ENCODE peak calls at places on chromosomes 3 and 15, in ten cellular contexts. One of them, this sample, is unnamed.

GRCh38 chr3:47163023-47163989 is 607 bp downstream of the SETD2 start:
- DNase-seq in transverse colon: peak
- DNase-seq in H54: peak
- DNase-seq in HepG2: peak
- DNase-seq in GM12892: peak
- DNase-seq in HCT116: no peak
- DNase-seq in K562: no peak
- DNase-seq in tibial nerve: peak
- DNase-seq in body of pancreas: peak
- DNase-seq in A549: no peak
- DNase-seq in this sample: peak

GRCh38 chr15:93520206-93520605 is 431.2 kb upstream of the RGMA start:
- DNase-seq in H54: no peak
- DNase-seq in transverse colon: no peak
- DNase-seq in body of pancreas: no peak
- DNase-seq in HepG2: no peak
- DNase-seq in HCT116: no peak
- DNase-seq in K562: no peak
- DNase-seq in GM12892: no peak
- DNase-seq in A549: no peak
- DNase-seq in tibial nerve: no peak
- DNase-seq in this sample: no peak

GRCh38 chr3:160956785-160957184 is 148.4 kb downstream of the B3GALNT1 start:
- DNase-seq in A549: no peak
- DNase-seq in GM12892: no peak
- DNase-seq in body of pancreas: no peak
- DNase-seq in H54: no peak
- DNase-seq in HepG2: peak
- DNase-seq in K562: no peak
- DNase-seq in transverse colon: no peak
- DNase-seq in HCT116: no peak
- DNase-seq in tibial nerve: no peak
- DNase-seq in this sample: peak

GRCh38 chr3:66047321-66048050 is 8.8 kb upstream of the MAGI1 start:
- DNase-seq in body of pancreas: peak
- DNase-seq in HCT116: no peak
- DNase-seq in tibial nerve: peak
- DNase-seq in H54: no peak
- DNase-seq in GM12892: no peak
- DNase-seq in A549: no peak
- DNase-seq in HepG2: peak
- DNase-seq in transverse colon: no peak
- DNase-seq in K562: no peak
- DNase-seq in this sample: no peak

GRCh38 chr3:47443611-47443995 is 32.1 kb downstream of the SCAP start:
- DNase-seq in K562: no peak
- DNase-seq in HepG2: peak
- DNase-seq in GM12892: no peak
- DNase-seq in A549: peak
- DNase-seq in tibial nerve: no peak
- DNase-seq in transverse colon: peak
- DNase-seq in HCT116: no peak
- DNase-seq in body of pancreas: peak
- DNase-seq in H54: no peak
- DNase-seq in this sample: no peak

GRCh38 chr3:153958635-153959320 is 162.4 kb upstream of the ARHGEF26 start:
- DNase-seq in H54: no peak
- DNase-seq in A549: no peak
- DNase-seq in HCT116: no peak
- DNase-seq in transverse colon: no peak
- DNase-seq in tibial nerve: no peak
- DNase-seq in body of pancreas: peak
- DNase-seq in HepG2: no peak
- DNase-seq in K562: no peak
- DNase-seq in GM12892: no peak
- DNase-seq in this sample: no peak

GRCh38 chr3:29683306-29683993 is 402.6 kb downstream of the RBMS3 start:
- DNase-seq in transverse colon: no peak
- DNase-seq in HCT116: no peak
- DNase-seq in body of pancreas: no peak
- DNase-seq in H54: no peak
- DNase-seq in K562: no peak
- DNase-seq in A549: peak
- DNase-seq in tibial nerve: no peak
- DNase-seq in HepG2: no peak
- DNase-seq in GM12892: no peak
- DNase-seq in this sample: peak

GRCh38 chr15:75840659-75841058 is 2.6 kb upstream of the UBE2Q2 start:
- DNase-seq in A549: peak
- DNase-seq in HCT116: no peak
- DNase-seq in H54: peak
- DNase-seq in body of pancreas: peak
- DNase-seq in tibial nerve: no peak
- DNase-seq in HepG2: no peak
- DNase-seq in transverse colon: no peak
- DNase-seq in GM12892: no peak
- DNase-seq in K562: no peak
- DNase-seq in this sample: no peak

GRCh38 chr3:31962801-31963205 is 18.3 kb downstream of the OSBPL10 start:
- DNase-seq in GM12892: no peak
- DNase-seq in HCT116: no peak
- DNase-seq in tibial nerve: no peak
- DNase-seq in A549: no peak
- DNase-seq in HepG2: peak
- DNase-seq in transverse colon: no peak
- DNase-seq in H54: no peak
- DNase-seq in body of pancreas: no peak
- DNase-seq in K562: no peak
- DNase-seq in this sample: no peak

GRCh38 chr3:167735233-167736107 is at the start of gene SERPINI1:
- DNase-seq in H54: peak
- DNase-seq in A549: peak
- DNase-seq in body of pancreas: peak
- DNase-seq in tibial nerve: peak
- DNase-seq in K562: peak
- DNase-seq in transverse colon: peak
- DNase-seq in GM12892: peak
- DNase-seq in HepG2: peak
- DNase-seq in HCT116: peak
- DNase-seq in this sample: peak
- TF ChIP-seq POLR2A in H54: peak
- TF ChIP-seq POLR2A in A549: peak
- TF ChIP-seq POLR2A in body of pancreas: peak
- TF ChIP-seq POLR2A in tibial nerve: peak
- TF ChIP-seq POLR2A in K562: peak
- TF ChIP-seq POLR2A in transverse colon: peak
- TF ChIP-seq POLR2A in GM12892: peak
- TF ChIP-seq POLR2A in HepG2: peak
- TF ChIP-seq POLR2A in HCT116: peak
- TF ChIP-seq POLR2A in this sample: no peak

GRCh38 chr3:12810013-12810780 is 13.7 kb downstream of the CAND2 start:
- DNase-seq in A549: peak
- DNase-seq in body of pancreas: peak
- DNase-seq in K562: peak
- DNase-seq in GM12892: peak
- DNase-seq in transverse colon: peak
- DNase-seq in HCT116: peak
- DNase-seq in tibial nerve: peak
- DNase-seq in H54: peak
- DNase-seq in HepG2: peak
- DNase-seq in this sample: peak
- TF ChIP-seq POLR2A in A549: peak
- TF ChIP-seq POLR2A in body of pancreas: peak
- TF ChIP-seq POLR2A in K562: peak
- TF ChIP-seq POLR2A in GM12892: no peak
- TF ChIP-seq POLR2A in transverse colon: peak
- TF ChIP-seq POLR2A in HCT116: peak
- TF ChIP-seq POLR2A in tibial nerve: peak
- TF ChIP-seq POLR2A in H54: peak
- TF ChIP-seq POLR2A in HepG2: no peak
- TF ChIP-seq POLR2A in this sample: peak

DNA sequence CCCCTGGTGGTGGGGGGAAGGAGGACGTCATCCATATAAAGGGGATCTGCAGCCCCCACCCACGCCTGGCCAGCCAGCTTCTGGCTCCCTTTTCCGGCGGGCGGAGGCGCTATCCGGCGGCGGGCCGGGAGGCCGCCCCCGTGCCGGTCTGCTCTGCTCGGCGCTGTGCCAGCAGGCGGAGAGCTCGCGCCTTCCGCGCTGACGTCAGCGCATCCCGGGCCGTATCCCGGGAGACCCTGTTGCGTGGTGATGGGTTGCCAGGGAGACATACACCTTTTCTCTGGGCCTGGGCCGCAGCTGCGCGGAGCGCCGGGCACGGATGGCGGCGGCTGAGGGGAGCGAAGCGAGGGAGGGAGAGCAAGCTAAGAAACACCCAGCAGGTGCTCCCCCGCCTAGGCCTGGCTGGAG is 1.1 kb downstream of the FAM131A start:
- DNase-seq in transverse colon: peak
- DNase-seq in K562: no peak
- DNase-seq in body of pancreas: peak
- DNase-seq in tibial nerve: peak
- DNase-seq in HCT116: no peak
- DNase-seq in H54: no peak
- DNase-seq in GM12892: no peak
- DNase-seq in HepG2: no peak
- DNase-seq in A549: no peak
- DNase-seq in this sample: peak
- TF ChIP-seq POLR2A in transverse colon: no peak
- TF ChIP-seq POLR2A in K562: no peak
- TF ChIP-seq POLR2A in body of pancreas: no peak
- TF ChIP-seq POLR2A in tibial nerve: peak
- TF ChIP-seq POLR2A in HCT116: no peak
- TF ChIP-seq POLR2A in H54: no peak
- TF ChIP-seq POLR2A in GM12892: no peak
- TF ChIP-seq POLR2A in HepG2: no peak
- TF ChIP-seq POLR2A in A549: no peak
- TF ChIP-seq POLR2A in this sample: no peak

GRCh38 chr3:171169866-171170265 is 143.3 kb upstream of the SLC2A2 start:
- DNase-seq in K562: no peak
- DNase-seq in transverse colon: no peak
- DNase-seq in tibial nerve: no peak
- DNase-seq in HCT116: no peak
- DNase-seq in HepG2: no peak
- DNase-seq in body of pancreas: no peak
- DNase-seq in H54: no peak
- DNase-seq in GM12892: no peak
- DNase-seq in A549: no peak
- DNase-seq in this sample: no peak

GRCh38 chr3:171168086-171168485 is 141.6 kb upstream of the SLC2A2 start:
- DNase-seq in K562: no peak
- DNase-seq in transverse colon: no peak
- DNase-seq in HepG2: peak
- DNase-seq in A549: peak
- DNase-seq in tibial nerve: no peak
- DNase-seq in H54: peak
- DNase-seq in body of pancreas: peak
- DNase-seq in HCT116: no peak
- DNase-seq in GM12892: no peak
- DNase-seq in this sample: no peak

GRCh38 chr3:171168551-171168950 is 142.0 kb upstream of the SLC2A2 start:
- DNase-seq in GM12892: no peak
- DNase-seq in H54: no peak
- DNase-seq in transverse colon: no peak
- DNase-seq in HCT116: no peak
- DNase-seq in K562: no peak
- DNase-seq in HepG2: no peak
- DNase-seq in tibial nerve: no peak
- DNase-seq in body of pancreas: no peak
- DNase-seq in A549: no peak
- DNase-seq in this sample: no peak

GRCh38 chr3:171172070-171172469 is 145.6 kb upstream of the SLC2A2 start:
- DNase-seq in transverse colon: no peak
- DNase-seq in body of pancreas: no peak
- DNase-seq in A549: no peak
- DNase-seq in K562: peak
- DNase-seq in tibial nerve: no peak
- DNase-seq in HepG2: no peak
- DNase-seq in H54: no peak
- DNase-seq in HCT116: no peak
- DNase-seq in GM12892: no peak
- DNase-seq in this sample: peak

DNA sequence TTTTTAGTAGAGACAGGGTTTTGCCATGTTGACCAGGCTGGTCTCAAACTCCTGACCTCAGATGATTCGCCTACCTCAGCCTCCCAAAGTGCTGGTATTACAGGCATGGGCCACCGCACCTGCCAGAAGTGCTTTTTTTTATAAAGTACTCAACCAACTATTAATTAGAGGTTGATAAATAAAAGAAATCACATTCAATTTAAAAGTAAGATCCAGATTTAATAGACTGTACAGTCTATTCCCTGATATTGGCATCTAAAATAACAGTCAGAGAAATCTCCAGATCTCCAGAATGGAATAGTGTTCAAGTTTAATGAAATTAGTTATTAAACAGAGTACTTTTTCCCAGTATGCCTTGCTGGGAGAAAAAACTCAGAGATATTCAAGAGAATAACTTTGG is 142.9 kb upstream of the SLC2A2 start:
- DNase-seq in transverse colon: no peak
- DNase-seq in H54: no peak
- DNase-seq in GM12892: no peak
- DNase-seq in K562: no peak
- DNase-seq in A549: no peak
- DNase-seq in HCT116: no peak
- DNase-seq in HepG2: no peak
- DNase-seq in body of pancreas: no peak
- DNase-seq in tibial nerve: no peak
- DNase-seq in this sample: no peak
- TF ChIP-seq POLR2A in transverse colon: no peak
- TF ChIP-seq POLR2A in H54: no peak
- TF ChIP-seq POLR2A in GM12892: no peak
- TF ChIP-seq POLR2A in K562: no peak
- TF ChIP-seq POLR2A in A549: no peak
- TF ChIP-seq POLR2A in HCT116: no peak
- TF ChIP-seq POLR2A in HepG2: no peak
- TF ChIP-seq POLR2A in body of pancreas: no peak
- TF ChIP-seq POLR2A in tibial nerve: no peak
- TF ChIP-seq POLR2A in this sample: no peak

GRCh38 chr15:25774871-25775270 is 88.3 kb downstream of the ATP10A start:
- DNase-seq in H54: no peak
- DNase-seq in body of pancreas: no peak
- DNase-seq in HCT116: no peak
- DNase-seq in transverse colon: no peak
- DNase-seq in GM12892: no peak
- DNase-seq in A549: no peak
- DNase-seq in HepG2: no peak
- DNase-seq in K562: no peak
- DNase-seq in tibial nerve: no peak
- DNase-seq in this sample: no peak
- TF ChIP-seq POLR2A in H54: no peak
- TF ChIP-seq POLR2A in body of pancreas: no peak
- TF ChIP-seq POLR2A in HCT116: no peak
- TF ChIP-seq POLR2A in transverse colon: no peak
- TF ChIP-seq POLR2A in GM12892: no peak
- TF ChIP-seq POLR2A in A549: no peak
- TF ChIP-seq POLR2A in HepG2: no peak
- TF ChIP-seq POLR2A in K562: no peak
- TF ChIP-seq POLR2A in tibial nerve: no peak
- TF ChIP-seq POLR2A in this sample: no peak

This sample was measured in erythroblast.